ENCODE peak calls at places on chromosomes 5 and 9, in four cellular contexts. One of them, this sample, is unnamed.

GRCh38 chr9:115189686-115190085 is 71.7 kb upstream of the TNC start:
- DNase-seq in GM23338: no peak
- DNase-seq in mesenchymal stem cell: no peak
- DNase-seq in neuronal stem cell: no peak
- DNase-seq in this sample: no peak

GRCh38 chr5:103452089-103452488 is 110.5 kb downstream of the NUDT12 start:
- DNase-seq in GM23338: no peak
- DNase-seq in mesenchymal stem cell: no peak
- DNase-seq in neuronal stem cell: no peak
- DNase-seq in this sample: no peak

GRCh38 chr9:33524431-33524947 is 438 bp downstream of the ANKRD18B start:
- DNase-seq in GM23338: peak; percentile 51
- DNase-seq in mesenchymal stem cell: peak; percentile 10
- DNase-seq in neuronal stem cell: no peak
- DNase-seq in this sample: no peak

GRCh38 chr5:4142842-4143241 is 547.2 kb downstream of the IRX1 start:
- DNase-seq in GM23338: peak; percentile 72
- DNase-seq in mesenchymal stem cell: no peak
- DNase-seq in neuronal stem cell: no peak
- DNase-seq in this sample: no peak

GRCh38 chr5:135828793-135829150 is 5.7 kb upstream of the SLC25A48 start:
- DNase-seq in GM23338: no peak
- DNase-seq in mesenchymal stem cell: no peak
- DNase-seq in neuronal stem cell: no peak
- DNase-seq in this sample: no peak

GRCh38 chr5:137834498-137834897 is 33.2 kb upstream of the MYOT start:
- DNase-seq in GM23338: peak; percentile 49
- DNase-seq in mesenchymal stem cell: no peak
- DNase-seq in neuronal stem cell: peak; percentile 5
- DNase-seq in this sample: no peak

GRCh38 chr5:1144638-1145396 is 33.0 kb upstream of the SLC12A7 start:
- DNase-seq in GM23338: no peak
- DNase-seq in mesenchymal stem cell: no peak
- DNase-seq in neuronal stem cell: no peak
- DNase-seq in this sample: no peak

GRCh38 chr5:138160706-138161105 is 17.7 kb downstream of the BRD8 start:
- DNase-seq in GM23338: no peak
- DNase-seq in mesenchymal stem cell: no peak
- DNase-seq in neuronal stem cell: no peak
- DNase-seq in this sample: no peak

GRCh38 chr5:14109041-14109747 is 33.9 kb upstream of the TRIO start:
- DNase-seq in GM23338: no peak
- DNase-seq in mesenchymal stem cell: peak; percentile 29
- DNase-seq in neuronal stem cell: no peak
- DNase-seq in this sample: no peak

GRCh38 chr9:100505564-100506159 is 32.7 kb downstream of the TMEFF1 start:
- DNase-seq in GM23338: peak; percentile 98
- DNase-seq in mesenchymal stem cell: peak; percentile 37
- DNase-seq in neuronal stem cell: no peak
- DNase-seq in this sample: peak; percentile 80

GRCh38 chr9:137812356-137813023 is 65.1 kb upstream of the CACNA1B start:
- DNase-seq in GM23338: no peak
- DNase-seq in mesenchymal stem cell: no peak
- DNase-seq in neuronal stem cell: no peak
- DNase-seq in this sample: peak; percentile 88

GRCh38 chr5:137220523-137220927 is 278.6 kb downstream of the SPOCK1 start:
- DNase-seq in GM23338: peak; percentile 76
- DNase-seq in mesenchymal stem cell: peak; percentile 75
- DNase-seq in neuronal stem cell: no peak
- DNase-seq in this sample: peak; percentile 66

GRCh38 chr5:18465833-18466681 is 831.8 kb downstream of the TAF11L14 start:
- DNase-seq in GM23338: peak; percentile 93
- DNase-seq in mesenchymal stem cell: peak; percentile 63
- DNase-seq in neuronal stem cell: peak; percentile 80
- DNase-seq in this sample: no peak

GRCh38 chr5:2690293-2690692 is 61.2 kb downstream of the IRX2 start:
- DNase-seq in GM23338: no peak
- DNase-seq in mesenchymal stem cell: no peak
- DNase-seq in neuronal stem cell: no peak
- DNase-seq in this sample: no peak

DNA sequence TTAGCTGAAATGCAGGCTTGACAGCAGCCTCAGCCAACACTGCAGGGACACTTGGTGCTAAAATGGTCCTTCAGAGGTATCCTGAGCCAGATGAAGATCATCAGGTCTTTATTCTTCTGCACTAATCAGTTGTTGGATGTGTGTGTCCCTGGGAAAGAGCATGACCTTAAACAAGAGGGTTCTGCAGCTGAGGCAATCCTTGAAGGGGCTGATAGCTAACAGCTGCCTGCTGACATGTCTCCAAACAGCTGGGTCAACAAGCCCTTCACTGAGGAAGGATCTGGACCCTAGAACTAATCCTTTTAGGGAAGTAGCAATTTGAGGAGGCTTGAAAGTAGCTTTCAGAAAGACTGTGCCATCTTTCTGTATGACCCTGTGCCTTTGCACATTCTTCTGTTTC is 376.3 kb upstream of the ACTBL2 start:
- DNase-seq in GM23338: no peak
- DNase-seq in mesenchymal stem cell: peak; percentile 49
- DNase-seq in neuronal stem cell: no peak
- DNase-seq in this sample: no peak
- H2AFZ ChIP-seq in GM23338: no peak overlapping the region
- H2AFZ ChIP-seq in mesenchymal stem cell: no peak overlapping the region
- H2AFZ ChIP-seq in neuronal stem cell: no peak overlapping the region
- H2AFZ ChIP-seq in this sample: no peak overlapping the region

DNA sequence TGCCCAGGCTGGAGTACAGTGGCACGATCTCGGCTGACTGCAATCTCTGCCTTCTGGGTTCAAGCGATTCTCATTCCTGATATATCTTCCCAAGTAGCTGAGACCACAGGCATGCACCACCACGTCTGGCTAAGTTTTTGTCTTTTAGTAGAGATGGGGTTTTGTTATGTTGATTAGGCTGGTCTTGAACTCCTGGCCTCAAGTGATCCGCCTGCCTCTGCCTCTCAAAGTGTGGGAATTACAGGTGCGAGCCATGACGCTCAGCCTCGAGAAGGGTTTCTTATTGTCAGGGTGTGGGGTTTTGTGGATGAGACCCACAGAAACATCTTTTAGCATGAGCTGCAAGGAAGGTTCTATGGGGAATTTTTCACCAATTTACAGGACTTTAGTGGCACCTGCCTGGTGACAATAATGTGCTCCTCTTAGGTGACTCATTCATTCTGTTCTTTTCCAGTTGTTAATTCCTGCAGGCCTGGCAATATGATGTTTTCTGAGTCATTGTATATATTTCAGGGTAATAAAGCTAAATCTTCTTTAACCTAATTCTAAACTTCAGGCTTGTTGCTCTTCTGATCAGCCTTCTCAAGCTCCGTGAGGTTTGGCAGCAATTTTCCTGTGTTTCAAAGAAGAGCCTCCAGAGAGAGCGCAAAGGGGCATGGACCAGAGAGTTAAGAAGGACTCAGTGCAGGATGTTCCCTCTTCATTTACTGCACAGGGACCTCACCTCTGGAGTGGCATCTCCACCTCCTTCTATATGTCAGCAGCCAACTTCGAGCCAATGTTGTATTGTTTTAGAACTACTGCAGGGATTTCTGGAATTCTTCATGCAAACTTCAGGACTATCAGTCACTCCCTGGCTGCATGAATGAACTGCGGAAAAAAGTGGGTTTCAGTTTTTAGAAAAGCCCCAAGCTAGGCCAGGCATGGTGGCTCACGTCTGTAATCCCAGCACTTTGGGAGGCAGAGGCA is 77.8 kb upstream of the ZNF618 start:
- DNase-seq in GM23338: peak; percentile 52
- DNase-seq in mesenchymal stem cell: peak; percentile 46
- DNase-seq in neuronal stem cell: no peak
- DNase-seq in this sample: no peak
- H2AFZ ChIP-seq in GM23338: no peak overlapping the region
- H2AFZ ChIP-seq in mesenchymal stem cell: no peak overlapping the region
- H2AFZ ChIP-seq in neuronal stem cell: no peak overlapping the region
- H2AFZ ChIP-seq in this sample: no peak overlapping the region

GRCh38 chr5:119321569-119322311 is 34.1 kb upstream of the TNFAIP8 start:
- DNase-seq in GM23338: no peak
- DNase-seq in mesenchymal stem cell: no peak
- DNase-seq in neuronal stem cell: no peak
- DNase-seq in this sample: no peak

GRCh38 chr5:119323630-119324000 is 32.2 kb upstream of the TNFAIP8 start:
- DNase-seq in GM23338: no peak
- DNase-seq in mesenchymal stem cell: peak; percentile 43
- DNase-seq in neuronal stem cell: no peak
- DNase-seq in this sample: peak; percentile 90

GRCh38 chr5:119324842-119325241 is 31.0 kb upstream of the TNFAIP8 start:
- DNase-seq in GM23338: no peak
- DNase-seq in mesenchymal stem cell: no peak
- DNase-seq in neuronal stem cell: no peak
- DNase-seq in this sample: no peak

GRCh38 chr5:119322948-119323629 is 32.7 kb upstream of the TNFAIP8 start:
- DNase-seq in GM23338: no peak
- DNase-seq in mesenchymal stem cell: no peak
- DNase-seq in neuronal stem cell: no peak
- DNase-seq in this sample: no peak

GRCh38 chr5:119322312-119322947 is 33.4 kb upstream of the TNFAIP8 start:
- DNase-seq in GM23338: peak; percentile 50
- DNase-seq in mesenchymal stem cell: no peak
- DNase-seq in neuronal stem cell: no peak
- DNase-seq in this sample: no peak
- H2AFZ ChIP-seq in GM23338: no peak overlapping the region
- H2AFZ ChIP-seq in mesenchymal stem cell: no peak overlapping the region
- H2AFZ ChIP-seq in neuronal stem cell: no peak overlapping the region
- H2AFZ ChIP-seq in this sample: peak overlapping the region; percentile 42

DNA sequence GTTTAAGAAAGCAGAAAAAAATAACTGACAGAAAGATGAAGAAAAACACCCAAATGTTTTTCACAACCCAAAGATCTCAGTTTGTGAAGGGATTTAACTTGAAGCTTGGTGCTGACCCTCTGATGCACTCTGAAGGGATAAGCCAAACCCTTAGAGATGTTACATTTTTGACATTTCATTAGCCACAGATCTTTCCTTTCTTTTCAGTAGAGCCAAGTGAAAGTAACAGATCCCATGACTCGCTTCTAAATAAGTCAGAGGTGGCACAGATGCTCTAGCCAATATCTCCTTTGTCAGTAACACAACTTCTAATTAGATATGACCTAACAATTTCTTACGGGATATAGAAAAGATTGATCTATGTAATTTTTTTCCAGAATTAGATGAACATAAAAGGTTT is 394.5 kb upstream of the EDIL3 start:
- DNase-seq in GM23338: no peak
- DNase-seq in mesenchymal stem cell: peak; percentile 14
- DNase-seq in neuronal stem cell: no peak
- DNase-seq in this sample: peak; percentile 1
- H2AFZ ChIP-seq in GM23338: peak overlapping the region; percentile 3
- H2AFZ ChIP-seq in mesenchymal stem cell: no peak overlapping the region
- H2AFZ ChIP-seq in neuronal stem cell: no peak overlapping the region
- H2AFZ ChIP-seq in this sample: peak overlapping the region; percentile 23

DNA sequence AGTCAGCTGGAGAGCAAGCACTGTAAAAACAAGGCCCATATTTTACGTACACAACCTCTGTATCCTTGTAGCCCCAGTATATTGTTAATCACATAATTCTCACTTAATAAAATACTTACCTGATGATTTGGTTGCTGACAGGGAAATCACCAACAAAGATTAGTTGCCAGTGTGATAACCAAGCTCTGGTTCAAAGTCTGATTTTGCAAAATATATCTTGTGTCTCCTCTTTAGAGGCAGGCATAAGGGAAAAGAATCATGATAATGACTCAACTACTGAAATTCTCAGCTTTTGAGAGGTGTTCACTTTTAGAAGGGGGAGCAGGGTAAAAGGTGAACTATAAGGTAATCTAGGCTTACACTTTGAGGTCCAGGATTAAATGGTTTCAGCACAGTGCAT is 351.1 kb upstream of the CD180 start:
- DNase-seq in GM23338: no peak
- DNase-seq in mesenchymal stem cell: no peak
- DNase-seq in neuronal stem cell: no peak
- DNase-seq in this sample: no peak
- H2AFZ ChIP-seq in GM23338: no peak overlapping the region
- H2AFZ ChIP-seq in mesenchymal stem cell: no peak overlapping the region
- H2AFZ ChIP-seq in neuronal stem cell: no peak overlapping the region
- H2AFZ ChIP-seq in this sample: no peak overlapping the region

GRCh38 chr5:115309751-115310370 is 13.4 kb upstream of the CCDC112 start:
- DNase-seq in GM23338: peak; percentile 66
- DNase-seq in mesenchymal stem cell: peak; percentile 53
- DNase-seq in neuronal stem cell: no peak
- DNase-seq in this sample: no peak
- H2AFZ ChIP-seq in GM23338: no peak overlapping the region
- H2AFZ ChIP-seq in mesenchymal stem cell: no peak overlapping the region
- H2AFZ ChIP-seq in neuronal stem cell: no peak overlapping the region
- H2AFZ ChIP-seq in this sample: no peak overlapping the region

This sample was measured in osteoblast.